ENCODE peak calls at places on chromosomes 5 and 9, in ten cellular contexts. One of them, this sample, is unnamed.

GRCh38 chr5:78496373-78496772 is 136.0 kb downstream of the SCAMP1 start:
- DNase-seq in adrenal gland: no peak
- DNase-seq in A549: no peak
- DNase-seq in IMR-90: peak; percentile 67
- DNase-seq in stomach: peak; percentile 34
- DNase-seq in heart left ventricle: no peak
- DNase-seq in prostate gland: no peak
- DNase-seq in spleen: no peak
- DNase-seq in uterus: no peak
- DNase-seq in esophagus squamous epithelium: no peak
- DNase-seq in this sample: no peak

GRCh38 chr9:32011049-32011448 is 373.4 kb upstream of the ACO1 start:
- DNase-seq in IMR-90: no peak
- DNase-seq in adrenal gland: no peak
- DNase-seq in A549: no peak
- DNase-seq in uterus: no peak
- DNase-seq in prostate gland: no peak
- DNase-seq in heart left ventricle: no peak
- DNase-seq in stomach: no peak
- DNase-seq in esophagus squamous epithelium: no peak
- DNase-seq in spleen: no peak
- DNase-seq in this sample: no peak

GRCh38 chr5:78573318-78573717 is 75.3 kb downstream of the LHFPL2 start:
- DNase-seq in heart left ventricle: peak; percentile 42
- DNase-seq in IMR-90: no peak
- DNase-seq in A549: no peak
- DNase-seq in stomach: no peak
- DNase-seq in adrenal gland: no peak
- DNase-seq in prostate gland: no peak
- DNase-seq in spleen: no peak
- DNase-seq in uterus: no peak
- DNase-seq in esophagus squamous epithelium: no peak
- DNase-seq in this sample: no peak

GRCh38 chr5:135720191-135720590 is 114.3 kb upstream of the SLC25A48 start:
- DNase-seq in IMR-90: no peak
- DNase-seq in esophagus squamous epithelium: no peak
- DNase-seq in prostate gland: no peak
- DNase-seq in adrenal gland: no peak
- DNase-seq in heart left ventricle: no peak
- DNase-seq in spleen: no peak
- DNase-seq in uterus: no peak
- DNase-seq in A549: no peak
- DNase-seq in stomach: no peak
- DNase-seq in this sample: no peak

GRCh38 chr9:114824130-114824529 is 18.3 kb upstream of the TNFSF15 start:
- DNase-seq in adrenal gland: no peak
- DNase-seq in heart left ventricle: no peak
- DNase-seq in uterus: no peak
- DNase-seq in IMR-90: peak; percentile 82
- DNase-seq in A549: no peak
- DNase-seq in prostate gland: no peak
- DNase-seq in esophagus squamous epithelium: no peak
- DNase-seq in spleen: no peak
- DNase-seq in stomach: no peak
- DNase-seq in this sample: no peak

GRCh38 chr5:520850-521226 is 3.4 kb downstream of the SLC9A3 start:
- DNase-seq in esophagus squamous epithelium: no peak
- DNase-seq in A549: no peak
- DNase-seq in IMR-90: no peak
- DNase-seq in uterus: no peak
- DNase-seq in spleen: no peak
- DNase-seq in heart left ventricle: no peak
- DNase-seq in adrenal gland: no peak
- DNase-seq in stomach: no peak
- DNase-seq in prostate gland: no peak
- DNase-seq in this sample: no peak

GRCh38 chr9:135281151-135281550 is 193.7 kb downstream of the OLFM1 start:
- DNase-seq in heart left ventricle: no peak
- DNase-seq in A549: no peak
- DNase-seq in uterus: no peak
- DNase-seq in stomach: no peak
- DNase-seq in adrenal gland: no peak
- DNase-seq in IMR-90: no peak
- DNase-seq in prostate gland: no peak
- DNase-seq in esophagus squamous epithelium: no peak
- DNase-seq in spleen: no peak
- DNase-seq in this sample: no peak

GRCh38 chr5:102294996-102295395 is 1.1 kb downstream of the SLCO4C1 start:
- DNase-seq in IMR-90: no peak
- DNase-seq in prostate gland: no peak
- DNase-seq in heart left ventricle: no peak
- DNase-seq in esophagus squamous epithelium: no peak
- DNase-seq in uterus: no peak
- DNase-seq in A549: no peak
- DNase-seq in stomach: no peak
- DNase-seq in adrenal gland: no peak
- DNase-seq in spleen: no peak
- DNase-seq in this sample: no peak

GRCh38 chr5:91382530-91383026 is 539 bp downstream of the ARRDC3 start:
- DNase-seq in uterus: no peak
- DNase-seq in spleen: no peak
- DNase-seq in IMR-90: peak; percentile 33
- DNase-seq in A549: no peak
- DNase-seq in stomach: peak; percentile 42
- DNase-seq in prostate gland: peak; percentile 35
- DNase-seq in esophagus squamous epithelium: no peak
- DNase-seq in heart left ventricle: no peak
- DNase-seq in adrenal gland: no peak
- DNase-seq in this sample: no peak

GRCh38 chr5:91381134-91381773 is 1.9 kb downstream of the ARRDC3 start:
- DNase-seq in A549: no peak
- DNase-seq in heart left ventricle: no peak
- DNase-seq in IMR-90: no peak
- DNase-seq in spleen: no peak
- DNase-seq in adrenal gland: no peak
- DNase-seq in prostate gland: no peak
- DNase-seq in stomach: no peak
- DNase-seq in esophagus squamous epithelium: no peak
- DNase-seq in uterus: no peak
- DNase-seq in this sample: no peak

GRCh38 chr5:91383027-91383955 is at the start of gene ARRDC3:
- DNase-seq in adrenal gland: peak; percentile 96
- DNase-seq in IMR-90: peak; percentile 94
- DNase-seq in esophagus squamous epithelium: peak; percentile 83
- DNase-seq in stomach: peak; percentile 98
- DNase-seq in spleen: peak; percentile 99
- DNase-seq in uterus: peak; percentile 96
- DNase-seq in A549: peak; percentile 95
- DNase-seq in prostate gland: peak; percentile 95
- DNase-seq in heart left ventricle: peak; percentile 97
- DNase-seq in this sample: peak; percentile 97

GRCh38 chr5:91380491-91381133 is 2.5 kb downstream of the ARRDC3 start:
- DNase-seq in adrenal gland: peak; percentile 98
- DNase-seq in stomach: peak; percentile 99
- DNase-seq in IMR-90: peak; percentile 91
- DNase-seq in prostate gland: peak; percentile 99
- DNase-seq in uterus: peak; percentile 98
- DNase-seq in heart left ventricle: peak; percentile 98
- DNase-seq in A549: peak; percentile 85
- DNase-seq in spleen: peak; percentile 100
- DNase-seq in esophagus squamous epithelium: peak; percentile 96
- DNase-seq in this sample: peak; percentile 99

DNA sequence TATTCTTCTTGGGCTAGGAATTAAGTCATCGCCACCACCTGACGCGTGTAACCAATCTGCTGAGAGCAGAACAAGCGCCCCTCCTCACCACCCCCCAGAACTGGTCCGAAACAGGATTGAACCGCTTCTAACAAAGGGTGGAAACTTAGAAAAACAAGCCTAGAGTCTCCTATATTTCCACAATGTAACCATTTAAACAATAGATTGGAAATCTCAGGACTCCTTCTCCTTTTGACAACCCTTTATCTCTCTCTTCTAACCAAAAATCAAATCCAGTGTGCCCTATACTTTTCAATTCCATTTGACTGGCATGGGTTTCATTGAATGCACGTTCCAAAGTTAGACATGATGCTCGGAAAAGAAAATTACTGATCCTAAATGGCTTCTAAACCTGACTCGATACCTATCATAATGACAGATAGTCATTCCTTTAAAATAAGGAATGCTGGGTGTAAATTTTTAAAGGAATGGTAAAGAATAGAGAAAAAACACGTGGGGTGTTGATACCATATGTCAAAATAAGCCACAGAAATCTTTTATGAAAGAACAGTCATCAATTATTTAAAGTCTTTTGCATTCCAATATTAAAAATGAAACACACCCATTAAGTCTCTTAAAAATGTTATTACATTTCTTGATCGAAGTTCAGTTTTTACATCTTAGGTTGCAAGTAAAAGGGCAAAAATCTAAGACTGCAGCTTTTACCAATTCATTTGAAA is 1.2 kb downstream of the ARRDC3 start:
- DNase-seq in A549: peak; percentile 65
- DNase-seq in adrenal gland: peak; percentile 89
- DNase-seq in prostate gland: peak; percentile 82
- DNase-seq in IMR-90: peak; percentile 89
- DNase-seq in uterus: peak; percentile 66
- DNase-seq in spleen: peak; percentile 91
- DNase-seq in heart left ventricle: peak; percentile 69
- DNase-seq in esophagus squamous epithelium: peak; percentile 50
- DNase-seq in stomach: peak; percentile 64
- DNase-seq in this sample: peak; percentile 84
- TF ChIP-seq POLR2A in A549: no peak
- TF ChIP-seq POLR2A in adrenal gland: peak; percentile 54
- TF ChIP-seq POLR2A in prostate gland: peak; percentile 50
- TF ChIP-seq POLR2A in IMR-90: no peak
- TF ChIP-seq POLR2A in uterus: no peak
- TF ChIP-seq POLR2A in spleen: no peak
- TF ChIP-seq POLR2A in heart left ventricle: no peak
- TF ChIP-seq POLR2A in esophagus squamous epithelium: no peak
- TF ChIP-seq POLR2A in stomach: no peak
- TF ChIP-seq POLR2A in this sample: peak; percentile 64

GRCh38 chr9:83219154-83219923 is 156.4 kb upstream of the RASEF start:
- DNase-seq in stomach: peak; percentile 76
- DNase-seq in IMR-90: peak; percentile 46
- DNase-seq in uterus: peak; percentile 75
- DNase-seq in esophagus squamous epithelium: no peak
- DNase-seq in prostate gland: peak; percentile 78
- DNase-seq in heart left ventricle: peak; percentile 80
- DNase-seq in A549: peak; percentile 81
- DNase-seq in adrenal gland: peak; percentile 85
- DNase-seq in spleen: peak; percentile 88
- DNase-seq in this sample: peak; percentile 89

GRCh38 chr9:83218411-83219090 is 155.6 kb upstream of the RASEF start:
- DNase-seq in spleen: no peak
- DNase-seq in prostate gland: no peak
- DNase-seq in esophagus squamous epithelium: no peak
- DNase-seq in uterus: no peak
- DNase-seq in A549: no peak
- DNase-seq in stomach: no peak
- DNase-seq in heart left ventricle: no peak
- DNase-seq in IMR-90: no peak
- DNase-seq in adrenal gland: no peak
- DNase-seq in this sample: peak; percentile 78

GRCh38 chr9:83220737-83221136 is 157.8 kb upstream of the RASEF start:
- DNase-seq in esophagus squamous epithelium: no peak
- DNase-seq in uterus: no peak
- DNase-seq in stomach: peak; percentile 44
- DNase-seq in adrenal gland: peak; percentile 59
- DNase-seq in heart left ventricle: no peak
- DNase-seq in IMR-90: peak; percentile 29
- DNase-seq in A549: no peak
- DNase-seq in spleen: no peak
- DNase-seq in prostate gland: no peak
- DNase-seq in this sample: peak; percentile 30

GRCh38 chr9:83219924-83220438 is 157.0 kb upstream of the RASEF start:
- DNase-seq in A549: no peak
- DNase-seq in stomach: no peak
- DNase-seq in heart left ventricle: no peak
- DNase-seq in prostate gland: no peak
- DNase-seq in esophagus squamous epithelium: no peak
- DNase-seq in IMR-90: no peak
- DNase-seq in uterus: no peak
- DNase-seq in adrenal gland: peak; percentile 31
- DNase-seq in spleen: no peak
- DNase-seq in this sample: peak; percentile 53
- H3K4me3 ChIP-seq in A549: peak overlapping the region; percentile 57
- H3K4me3 ChIP-seq in stomach: peak overlapping the region; percentile 65
- H3K4me3 ChIP-seq in heart left ventricle: peak overlapping the region; percentile 59
- H3K4me3 ChIP-seq in prostate gland: peak overlapping the region; percentile 47
- H3K4me3 ChIP-seq in esophagus squamous epithelium: peak overlapping the region; percentile 54
- H3K4me3 ChIP-seq in IMR-90: peak overlapping the region; percentile 54
- H3K4me3 ChIP-seq in uterus: peak overlapping the region; percentile 45
- H3K4me3 ChIP-seq in adrenal gland: no peak overlapping the region
- H3K4me3 ChIP-seq in spleen: peak overlapping the region; percentile 62
- H3K4me3 ChIP-seq in this sample: peak overlapping the region; percentile 5

GRCh38 chr5:27015758-27016157 is 22.6 kb downstream of the CDH9 start:
- DNase-seq in A549: no peak
- DNase-seq in IMR-90: no peak
- DNase-seq in prostate gland: no peak
- DNase-seq in uterus: no peak
- DNase-seq in esophagus squamous epithelium: no peak
- DNase-seq in heart left ventricle: no peak
- DNase-seq in stomach: no peak
- DNase-seq in adrenal gland: no peak
- DNase-seq in spleen: no peak
- DNase-seq in this sample: no peak

GRCh38 chr5:27008604-27009564 is 29.5 kb downstream of the CDH9 start:
- DNase-seq in spleen: no peak
- DNase-seq in heart left ventricle: no peak
- DNase-seq in adrenal gland: no peak
- DNase-seq in stomach: no peak
- DNase-seq in uterus: no peak
- DNase-seq in prostate gland: no peak
- DNase-seq in esophagus squamous epithelium: no peak
- DNase-seq in A549: no peak
- DNase-seq in IMR-90: no peak
- DNase-seq in this sample: no peak

GRCh38 chr5:27011274-27011673 is 27.1 kb downstream of the CDH9 start:
- DNase-seq in esophagus squamous epithelium: no peak
- DNase-seq in A549: no peak
- DNase-seq in heart left ventricle: no peak
- DNase-seq in stomach: no peak
- DNase-seq in IMR-90: no peak
- DNase-seq in uterus: no peak
- DNase-seq in prostate gland: no peak
- DNase-seq in adrenal gland: no peak
- DNase-seq in spleen: no peak
- DNase-seq in this sample: no peak

GRCh38 chr5:27007121-27007520 is 31.3 kb downstream of the CDH9 start:
- DNase-seq in spleen: no peak
- DNase-seq in stomach: no peak
- DNase-seq in esophagus squamous epithelium: no peak
- DNase-seq in A549: no peak
- DNase-seq in prostate gland: no peak
- DNase-seq in heart left ventricle: no peak
- DNase-seq in adrenal gland: no peak
- DNase-seq in uterus: no peak
- DNase-seq in IMR-90: no peak
- DNase-seq in this sample: no peak

DNA sequence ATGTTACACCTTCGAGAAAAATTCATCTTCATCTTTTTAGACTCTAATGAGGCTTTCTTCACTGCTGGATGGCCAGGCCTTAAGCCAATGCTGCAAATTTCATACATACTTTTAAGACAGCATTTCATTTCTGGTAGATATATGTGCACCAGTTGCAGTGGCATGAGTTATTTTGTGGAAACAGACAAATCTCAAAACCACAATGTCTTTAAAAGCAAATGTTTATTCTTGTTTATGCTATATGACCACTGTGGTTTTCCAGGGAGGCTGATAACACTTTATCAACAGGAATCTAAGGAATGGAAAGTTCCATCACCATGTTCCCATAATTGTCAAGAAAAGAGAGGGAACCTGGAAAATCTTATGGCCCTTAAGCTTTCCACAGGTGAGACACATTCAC is 27.7 kb downstream of the CDH9 start:
- DNase-seq in uterus: no peak
- DNase-seq in stomach: no peak
- DNase-seq in A549: no peak
- DNase-seq in spleen: no peak
- DNase-seq in heart left ventricle: no peak
- DNase-seq in adrenal gland: no peak
- DNase-seq in IMR-90: no peak
- DNase-seq in esophagus squamous epithelium: no peak
- DNase-seq in prostate gland: no peak
- DNase-seq in this sample: no peak
- TF ChIP-seq POLR2A in uterus: no peak
- TF ChIP-seq POLR2A in stomach: no peak
- TF ChIP-seq POLR2A in A549: no peak
- TF ChIP-seq POLR2A in spleen: no peak
- TF ChIP-seq POLR2A in heart left ventricle: no peak
- TF ChIP-seq POLR2A in adrenal gland: no peak
- TF ChIP-seq POLR2A in IMR-90: no peak
- TF ChIP-seq POLR2A in esophagus squamous epithelium: no peak
- TF ChIP-seq POLR2A in prostate gland: no peak
- TF ChIP-seq POLR2A in this sample: no peak

GRCh38 chr5:73299017-73299630 is 126.1 kb downstream of the TMEM174 start:
- DNase-seq in A549: no peak
- DNase-seq in heart left ventricle: no peak
- DNase-seq in adrenal gland: no peak
- DNase-seq in IMR-90: no peak
- DNase-seq in uterus: no peak
- DNase-seq in prostate gland: no peak
- DNase-seq in spleen: no peak
- DNase-seq in esophagus squamous epithelium: no peak
- DNase-seq in stomach: no peak
- DNase-seq in this sample: no peak

GRCh38 chr5:73297430-73297829 is 124.4 kb downstream of the TMEM174 start:
- DNase-seq in stomach: no peak
- DNase-seq in IMR-90: no peak
- DNase-seq in esophagus squamous epithelium: no peak
- DNase-seq in A549: no peak
- DNase-seq in spleen: no peak
- DNase-seq in heart left ventricle: no peak
- DNase-seq in adrenal gland: no peak
- DNase-seq in uterus: no peak
- DNase-seq in prostate gland: no peak
- DNase-seq in this sample: no peak

GRCh38 chr5:73296772-73297171 is 123.8 kb downstream of the TMEM174 start:
- DNase-seq in spleen: no peak
- DNase-seq in uterus: no peak
- DNase-seq in heart left ventricle: no peak
- DNase-seq in esophagus squamous epithelium: no peak
- DNase-seq in stomach: no peak
- DNase-seq in A549: no peak
- DNase-seq in IMR-90: peak; percentile 89
- DNase-seq in adrenal gland: no peak
- DNase-seq in prostate gland: no peak
- DNase-seq in this sample: no peak

GRCh38 chr5:73299665-73300435 is 126.9 kb downstream of the TMEM174 start:
- DNase-seq in prostate gland: no peak
- DNase-seq in spleen: no peak
- DNase-seq in A549: no peak
- DNase-seq in adrenal gland: no peak
- DNase-seq in heart left ventricle: no peak
- DNase-seq in IMR-90: peak; percentile 23
- DNase-seq in esophagus squamous epithelium: no peak
- DNase-seq in stomach: no peak
- DNase-seq in uterus: no peak
- DNase-seq in this sample: no peak

GRCh38 chr5:73298251-73299016 is 125.4 kb downstream of the TMEM174 start:
- DNase-seq in prostate gland: no peak
- DNase-seq in IMR-90: peak; percentile 85
- DNase-seq in uterus: no peak
- DNase-seq in stomach: no peak
- DNase-seq in spleen: no peak
- DNase-seq in esophagus squamous epithelium: no peak
- DNase-seq in adrenal gland: no peak
- DNase-seq in A549: no peak
- DNase-seq in heart left ventricle: no peak
- DNase-seq in this sample: no peak
- H3K4me3 ChIP-seq in prostate gland: no peak overlapping the region
- H3K4me3 ChIP-seq in IMR-90: peak overlapping the region; percentile 45
- H3K4me3 ChIP-seq in uterus: no peak overlapping the region
- H3K4me3 ChIP-seq in stomach: peak overlapping the region; percentile 3
- H3K4me3 ChIP-seq in spleen: no peak overlapping the region
- H3K4me3 ChIP-seq in esophagus squamous epithelium: no peak overlapping the region
- H3K4me3 ChIP-seq in adrenal gland: no peak overlapping the region
- H3K4me3 ChIP-seq in A549: no peak overlapping the region
- H3K4me3 ChIP-seq in heart left ventricle: peak overlapping the region; percentile 3
- H3K4me3 ChIP-seq in this sample: no peak overlapping the region

This sample was measured in thyroid gland.